ENCODE peak calls at places on chromosomes 16 and 17, in seven cellular contexts. X is ovary; M is CD4-positive, alpha-beta T cell; K is thoracic aorta; Q is HepG2; V is mammary epithelial cell; A is keratinocyte. I is an unnamed sample.

GRCh38 chr17:45992904-45993303 is 6.1 kb upstream of the STH start:
- DNase-seq in X (no peak), M (no peak), K (no peak), Q (no peak), V (no peak), A (no peak), I (no peak)

GRCh38 chr17:64040201-64040600 is 19.8 kb upstream of the ICAM2 start:
- DNase-seq in X (no peak), M (no peak), K (no peak), Q (no peak), V (no peak), A (no peak), I (no peak)

GRCh38 chr17:19933633-19934032 is 44.0 kb downstream of the AKAP10 start:
- DNase-seq in X (no peak), M (no peak), K (no peak), Q (no peak), V (no peak), A (no peak), I (no peak)

GRCh38 chr17:55783684-55784245 is 32.9 kb downstream of the PCTP start:
- DNase-seq in X (no peak), M (no peak), K (no peak), Q (no peak), V (no peak), A (no peak), I (peak)

GRCh38 chr17:65553009-65553645 is 8.3 kb downstream of the AXIN2 start:
- DNase-seq in X (no peak), M (no peak), K (no peak), Q (no peak), V (no peak), A (no peak), I (no peak)

GRCh38 chr16:30609002-30609927 is 924 bp downstream of the ZNF689 start:
- DNase-seq in X (peak), M (peak), K (no peak), Q (no peak), V (no peak), A (no peak), I (peak)

GRCh38 chr16:46886764-46887523 is 2.8 kb downstream of the GPT2 start:
- DNase-seq in X (no peak), M (no peak), K (no peak), Q (no peak), V (no peak), A (no peak), I (no peak)

GRCh38 chr16:69724981-69725479 is 1.3 kb downstream of the NQO1 start:
- DNase-seq in X (no peak), M (no peak), K (no peak), Q (peak), V (no peak), A (no peak), I (no peak)

GRCh38 chr16:27374794-27375499 is 27.0 kb upstream of the IL21R start:
- DNase-seq in X (peak), M (peak), K (peak), Q (peak), V (peak), A (peak), I (peak)

GRCh38 chr16:1770328-1771071 is 843 bp downstream of the NME3 start:
- DNase-seq in X (peak), M (peak), K (no peak), Q (no peak), V (no peak), A (no peak), I (peak)

GRCh38 chr17:38728290-38728831 is 1.8 kb upstream of the CISD3 start:
- DNase-seq in X (no peak), M (peak), K (no peak), Q (no peak), V (no peak), A (no peak), I (no peak)

DNA sequence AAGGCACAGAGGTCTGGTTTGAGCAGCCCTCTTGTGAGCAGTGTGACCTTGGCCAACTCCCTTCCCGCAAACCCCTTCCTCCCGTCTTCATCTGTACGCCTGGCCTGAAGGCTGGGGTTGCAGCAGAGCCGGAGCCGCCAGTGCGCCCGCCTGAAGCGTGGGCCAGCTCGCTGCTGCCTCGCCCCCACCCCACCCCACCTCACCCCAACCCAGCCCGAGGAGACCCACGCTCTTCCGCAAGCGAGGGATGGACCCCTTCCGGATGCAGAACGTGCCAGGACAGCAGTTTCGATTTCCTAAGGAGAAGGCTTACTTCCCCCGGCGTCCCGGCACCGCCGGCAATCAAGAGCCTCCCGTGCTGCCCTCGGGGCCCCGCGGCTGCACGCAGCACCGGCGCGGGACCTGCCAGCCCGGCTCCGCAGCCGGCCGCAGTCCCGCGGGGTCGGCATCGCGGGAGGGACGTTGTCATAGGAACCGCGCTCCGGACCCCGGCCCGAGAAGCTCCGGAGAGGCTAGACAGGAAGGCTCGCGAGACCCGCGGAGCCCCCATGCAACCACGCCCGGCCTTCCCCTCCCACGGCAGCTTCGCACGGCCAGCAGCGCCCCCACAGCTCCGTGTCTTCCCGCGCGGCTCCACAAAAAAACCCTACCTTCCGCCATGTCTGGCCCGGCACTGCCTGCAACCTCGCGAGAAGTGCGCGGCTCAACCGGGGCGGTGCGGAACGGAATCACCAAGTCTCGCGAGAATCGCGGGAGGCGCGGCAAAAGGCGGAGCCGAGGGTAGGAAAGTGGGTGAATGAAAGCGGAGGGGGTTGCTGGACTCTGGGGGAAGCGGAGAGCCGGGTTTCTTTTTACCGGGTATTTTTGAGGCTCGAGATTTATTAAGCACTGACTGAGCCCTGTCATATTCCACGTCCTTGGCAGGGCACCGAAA is at the start of gene ANKFY1:
- DNase-seq in X (peak), M (peak), K (peak), Q (peak), V (peak), A (peak), I (peak)
- TF ChIP-seq CTCF in X (peak), M (no peak), K (no peak), Q (peak), V (peak), A (peak), I (no peak)

DNA sequence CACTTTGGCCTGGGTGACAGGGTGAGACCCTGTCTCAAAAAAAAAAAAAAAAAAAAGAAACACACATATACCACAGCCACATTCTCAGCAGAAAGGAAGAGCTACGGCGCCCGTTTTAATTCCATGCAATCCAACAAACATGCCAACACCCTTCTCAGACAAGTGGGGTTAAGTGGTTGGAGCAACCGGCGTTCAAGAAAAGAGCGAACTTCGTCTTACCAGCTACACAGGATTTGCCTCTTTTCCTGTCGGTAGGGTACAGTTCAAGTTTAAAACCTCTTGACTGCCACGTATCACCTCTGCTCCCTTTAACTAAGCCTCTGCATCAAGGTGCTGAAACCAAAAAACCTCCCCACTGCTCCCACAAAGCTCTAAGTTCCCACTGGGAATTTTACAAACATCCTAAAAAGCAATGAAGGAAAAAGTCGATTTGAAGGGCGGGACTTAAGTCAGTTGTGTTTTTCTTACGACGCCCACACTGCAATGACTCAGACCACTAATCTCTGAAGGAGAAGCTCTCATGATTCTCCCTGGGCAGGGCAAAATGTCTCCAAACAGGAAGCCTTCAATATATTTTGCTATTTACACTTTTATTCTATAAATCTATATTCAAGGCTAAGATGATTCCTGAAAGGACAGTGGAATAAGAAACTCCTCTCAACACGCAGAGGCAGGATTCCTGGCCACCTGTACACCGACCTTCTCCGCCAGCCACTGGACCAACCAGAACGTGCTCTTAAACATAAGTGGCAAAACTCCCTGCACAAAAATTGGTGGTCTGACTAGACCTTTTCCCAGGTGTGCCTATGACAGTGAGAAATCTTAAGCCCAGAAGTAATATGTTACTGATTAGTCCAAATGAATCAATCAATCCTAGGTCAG is 18.8 kb downstream of the SRP68 start:
- DNase-seq in X (no peak), M (no peak), K (no peak), Q (no peak), V (peak), A (peak), I (peak)
- H3K27ac ChIP-seq in X (no peak), M (no peak), K (no peak), Q (no peak), V (peak), A (peak), I (no peak)

DNA sequence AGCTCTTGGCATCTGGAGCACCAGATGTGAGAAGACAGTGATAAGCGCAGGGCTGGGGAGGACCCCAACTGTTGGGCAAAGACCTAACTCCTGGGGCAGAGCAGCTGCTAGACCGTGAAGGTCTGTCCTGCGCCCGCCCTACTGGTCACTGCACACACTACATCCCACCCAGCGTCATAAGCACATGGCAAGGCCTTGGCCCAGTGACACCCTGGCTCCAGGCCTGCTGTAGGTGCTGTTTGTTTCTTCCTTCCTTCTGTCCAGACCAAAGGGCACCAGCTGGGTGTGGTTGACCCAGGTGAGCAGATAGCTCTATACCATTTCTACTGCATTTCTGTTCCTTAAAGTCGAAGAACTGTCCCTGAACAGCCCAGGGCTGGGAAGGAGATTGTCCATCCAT is 6.4 kb downstream of the TRPV3 start:
- DNase-seq in X (no peak), M (no peak), K (no peak), Q (no peak), V (no peak), A (no peak), I (no peak)
- TF ChIP-seq CTCF in X (no peak), M (no peak), K (no peak), Q (peak), V (no peak), A (no peak), I (no peak)

GRCh38 chr17:68480885-68481284 is 23.6 kb upstream of the WIPI1 start:
- DNase-seq in X (no peak), M (no peak), K (no peak), Q (no peak), V (no peak), A (no peak), I (no peak)
- H3K27ac ChIP-seq in X (no peak), M (no peak), K (no peak), Q (no peak), V (no peak), A (no peak), I (no peak)

GRCh38 chr17:16430650-16431049 is 15.3 kb downstream of the TRPV2 start:
- DNase-seq in X (no peak), M (no peak), K (no peak), Q (no peak), V (no peak), A (no peak), I (no peak)

GRCh38 chr17:16425202-16425601 is 9.8 kb downstream of the TRPV2 start:
- DNase-seq in X (no peak), M (no peak), K (no peak), Q (no peak), V (no peak), A (no peak), I (no peak)

GRCh38 chr17:16427020-16427419 is 11.6 kb downstream of the TRPV2 start:
- DNase-seq in X (no peak), M (no peak), K (no peak), Q (no peak), V (no peak), A (no peak), I (no peak)

GRCh38 chr17:16425698-16426659 is 10.6 kb downstream of the TRPV2 start:
- DNase-seq in X (no peak), M (no peak), K (no peak), Q (peak), V (no peak), A (no peak), I (no peak)

DNA sequence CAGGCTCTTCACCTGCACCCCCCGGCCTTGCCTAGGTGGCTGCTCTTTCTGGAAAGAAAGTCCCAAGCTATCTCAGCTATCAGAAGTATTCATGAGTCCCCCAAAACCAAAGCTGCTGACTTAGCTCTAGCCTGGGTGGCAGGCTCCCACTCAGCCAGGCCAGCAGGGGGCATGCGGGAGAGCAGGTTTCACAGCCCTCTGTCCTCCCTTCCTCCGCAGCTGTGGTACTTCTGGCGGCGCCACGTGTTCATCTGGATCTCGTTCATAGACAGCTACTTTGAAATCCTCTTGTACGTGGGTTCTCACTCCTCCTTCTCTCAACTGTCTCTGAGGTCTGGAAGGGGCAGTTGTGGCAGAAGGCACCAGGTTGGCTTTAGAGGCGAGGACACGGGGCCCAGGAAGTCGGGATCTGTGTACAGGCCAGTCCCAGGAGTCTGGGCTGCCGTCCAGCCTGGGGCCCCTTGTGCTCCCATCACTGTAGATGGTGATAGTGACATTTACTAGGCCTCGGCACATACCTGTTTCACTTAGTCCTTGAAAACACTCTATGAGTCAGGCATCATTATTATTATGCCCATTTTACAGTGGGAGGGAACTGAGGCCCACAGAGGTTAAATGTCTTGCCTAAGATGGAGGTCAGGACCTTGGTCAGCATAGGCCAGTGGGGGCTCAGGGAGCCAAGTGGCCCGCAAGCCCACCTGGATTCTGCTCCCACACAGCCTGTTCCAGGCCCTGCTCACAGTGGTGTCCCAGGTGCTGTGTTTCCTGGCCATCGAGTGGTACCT is 12.9 kb downstream of the TRPV2 start:
- DNase-seq in X (peak), M (peak), K (no peak), Q (peak), V (no peak), A (no peak), I (no peak)
- TF ChIP-seq CTCF in X (peak), M (peak), K (peak), Q (peak), V (peak), A (peak), I (peak)

GRCh38 chr17:81832608-81833159 is 407 bp downstream of the MCRIP1 start:
- DNase-seq in X (peak), M (no peak), K (no peak), Q (no peak), V (peak), A (no peak), I (no peak)
- H3K27ac ChIP-seq in X (no peak), M (peak), K (peak), Q (peak), V (peak), A (no peak), I (peak)

GRCh38 chr17:21355586-21355985 is 20.6 kb upstream of the KCNJ12 start:
- DNase-seq in X (no peak), M (no peak), K (no peak), Q (no peak), V (no peak), A (no peak), I (no peak)
- TF ChIP-seq CTCF in X (no peak), M (no peak), K (no peak), Q (no peak), V (no peak), A (no peak), I (no peak)

GRCh38 chr17:80629298-80630028 is 84.8 kb downstream of the RPTOR start:
- DNase-seq in X (no peak), M (no peak), K (no peak), Q (peak), V (no peak), A (no peak), I (no peak)
- H3K27ac ChIP-seq in X (no peak), M (no peak), K (no peak), Q (peak), V (no peak), A (no peak), I (no peak)

I was measured in RWPE1.